ENCODE peak calls at places on chromosomes 1 and 21, in nine cellular contexts. I, R, G, D, S, V, Z, E and C are unnamed samples.

GRCh38 chr1:234163267-234163919 is 209.9 kb upstream of the COA6 start:
- DNase-seq in I (no peak), R (no peak), G (no peak), D (no peak), S (no peak), V (no peak), Z (no peak), E (no peak), C (no peak)

GRCh38 chr1:11518791-11519628 is 40.1 kb downstream of the DISP3 start:
- DNase-seq in I (no peak), R (no peak), G (no peak), D (no peak), S (peak), V (no peak), Z (no peak), E (no peak), C (peak)

GRCh38 chr1:228376262-228376628 is 30.4 kb downstream of the TRIM11 start:
- DNase-seq in I (peak), R (no peak), G (no peak), D (no peak), S (no peak), V (no peak), Z (no peak), E (no peak), C (no peak)

GRCh38 chr1:179079113-179079761 is 2.6 kb upstream of the TOR3A start:
- DNase-seq in I (peak), R (peak), G (peak), D (peak), S (peak), V (no peak), Z (peak), E (peak), C (no peak)

GRCh38 chr1:16218014-16218673 is 5.7 kb upstream of the ARHGEF19 start:
- DNase-seq in I (no peak), R (no peak), G (no peak), D (no peak), S (no peak), V (peak), Z (peak), E (no peak), C (no peak)

GRCh38 chr1:18716112-18716784 is 85.6 kb downstream of the PAX7 start:
- DNase-seq in I (no peak), R (no peak), G (no peak), D (no peak), S (no peak), V (no peak), Z (no peak), E (no peak), C (no peak)

GRCh38 chr1:156860639-156861423 is at the start of gene NTRK1:
- DNase-seq in I (peak), R (peak), G (no peak), D (peak), S (no peak), V (peak), Z (peak), E (peak), C (no peak)

GRCh38 chr1:218659911-218660677 is 315.0 kb downstream of the TGFB2 start:
- DNase-seq in I (peak), R (no peak), G (no peak), D (peak), S (no peak), V (no peak), Z (no peak), E (no peak), C (no peak)

GRCh38 chr1:213552045-213552444 is 435.7 kb upstream of the PROX1 start:
- DNase-seq in I (no peak), R (no peak), G (no peak), D (no peak), S (no peak), V (no peak), Z (no peak), E (no peak), C (no peak)

GRCh38 chr1:110425611-110426152 is 18.2 kb upstream of the LAMTOR5 start:
- DNase-seq in I (no peak), R (no peak), G (no peak), D (no peak), S (no peak), V (peak), Z (no peak), E (no peak), C (no peak)

GRCh38 chr1:86365890-86366289 is 30.2 kb downstream of the ODF2L start:
- DNase-seq in I (no peak), R (no peak), G (no peak), D (no peak), S (no peak), V (no peak), Z (no peak), E (no peak), C (no peak)

GRCh38 chr21:28521932-28522826 is 470.5 kb downstream of the LTN1 start:
- DNase-seq in I (peak), R (peak), G (peak), D (no peak), S (no peak), V (no peak), Z (no peak), E (peak), C (no peak)

GRCh38 chr1:3084154-3084553 is 15.2 kb downstream of the PRDM16 start:
- DNase-seq in I (no peak), R (no peak), G (no peak), D (no peak), S (no peak), V (no peak), Z (no peak), E (no peak), C (no peak)

GRCh38 chr1:45012639-45013278 is 705 bp downstream of the UROD start:
- DNase-seq in I (peak), R (peak), G (peak), D (peak), S (peak), V (peak), Z (peak), E (peak), C (peak)

GRCh38 chr1:75083223-75083622 is 51.0 kb upstream of the LHX8 start:
- DNase-seq in I (no peak), R (no peak), G (no peak), D (no peak), S (no peak), V (no peak), Z (no peak), E (no peak), C (no peak)

GRCh38 chr1:55216078-55216477 is 914 bp upstream of the USP24 start:
- DNase-seq in I (no peak), R (no peak), G (no peak), D (no peak), S (no peak), V (no peak), Z (no peak), E (no peak), C (no peak)

GRCh38 chr21:33266784-33267135 is 593 bp downstream of the IL10RB start:
- DNase-seq in I (no peak), R (peak), G (no peak), D (no peak), S (no peak), V (no peak), Z (peak), E (no peak), C (no peak)

GRCh38 chr1:62384276-62385005 is 52.4 kb upstream of the USP1 start:
- DNase-seq in I (peak), R (no peak), G (peak), D (peak), S (no peak), V (no peak), Z (no peak), E (no peak), C (peak)

GRCh38 chr1:154820646-154821045 is 49.4 kb downstream of the KCNN3 start:
- DNase-seq in I (no peak), R (no peak), G (no peak), D (no peak), S (no peak), V (no peak), Z (no peak), E (peak), C (no peak)

GRCh38 chr1:216919033-216919970 is 196.1 kb upstream of the ESRRG start:
- DNase-seq in I (no peak), R (no peak), G (no peak), D (no peak), S (no peak), V (no peak), Z (no peak), E (no peak), C (no peak)

GRCh38 chr1:169868978-169869377 is 24.7 kb downstream of the SCYL3 start:
- DNase-seq in I (no peak), R (no peak), G (peak), D (no peak), S (no peak), V (no peak), Z (no peak), E (no peak), C (no peak)

GRCh38 chr1:97906567-97907228 is 14.1 kb downstream of the DPYD start:
- DNase-seq in I (peak), R (no peak), G (peak), D (peak), S (peak), V (no peak), Z (no peak), E (peak), C (no peak)

GRCh38 chr1:27353629-27354028 is 11.8 kb downstream of the SYTL1 start:
- DNase-seq in I (no peak), R (no peak), G (no peak), D (no peak), S (no peak), V (peak), Z (no peak), E (no peak), C (no peak)

GRCh38 chr1:109630081-109630880 is 10.6 kb downstream of the AMPD2 start:
- DNase-seq in I (no peak), R (no peak), G (no peak), D (peak), S (no peak), V (peak), Z (no peak), E (no peak), C (no peak)

GRCh38 chr1:218365600-218365999 is 20.5 kb downstream of the TGFB2 start:
- DNase-seq in I (no peak), R (no peak), G (no peak), D (no peak), S (peak), V (no peak), Z (no peak), E (peak), C (no peak)

GRCh38 chr1:5596651-5597050 is 395.6 kb downstream of the NPHP4 start:
- DNase-seq in I (no peak), R (no peak), G (no peak), D (no peak), S (no peak), V (no peak), Z (no peak), E (no peak), C (no peak)

GRCh38 chr1:47478090-47478489 is 40.2 kb downstream of the FOXD2 start:
- DNase-seq in I (peak), R (no peak), G (no peak), D (peak), S (peak), V (peak), Z (peak), E (no peak), C (peak)

GRCh38 chr1:159921251-159921650 is 4.1 kb downstream of the TAGLN2 start:
- DNase-seq in I (peak), R (peak), G (no peak), D (no peak), S (no peak), V (no peak), Z (no peak), E (no peak), C (no peak)

GRCh38 chr1:85654066-85654782 is 54.0 kb downstream of the ZNHIT6 start:
- DNase-seq in I (peak), R (no peak), G (peak), D (peak), S (no peak), V (no peak), Z (no peak), E (no peak), C (no peak)

GRCh38 chr1:44408181-44409018 is 3.3 kb downstream of the RNF220 start:
- DNase-seq in I (no peak), R (no peak), G (no peak), D (no peak), S (no peak), V (peak), Z (no peak), E (no peak), C (no peak)

GRCh38 chr1:186183219-186183618 is 191.8 kb downstream of the TPR start:
- DNase-seq in I (peak), R (peak), G (peak), D (peak), S (peak), V (no peak), Z (no peak), E (no peak), C (no peak)

GRCh38 chr1:65825736-65826135 is 33.0 kb downstream of the PDE4B start:
- DNase-seq in I (peak), R (no peak), G (peak), D (no peak), S (no peak), V (no peak), Z (no peak), E (no peak), C (no peak)

GRCh38 chr1:160127381-160127780 is 11.8 kb downstream of the ATP1A2 start:
- DNase-seq in I (no peak), R (no peak), G (no peak), D (no peak), S (no peak), V (no peak), Z (no peak), E (no peak), C (no peak)